ENCODE peak calls at places on chromosomes 6 and 20, in six cellular contexts. T is tibial artery; H is aorta; L is Peyer's patch; U is OCI-LY7; O is CD8-positive, alpha-beta T cell. V is an unnamed sample.

GRCh38 chr6:20936949-20937348 is 402.7 kb downstream of the CDKAL1 start:
- DNase-seq in T (no peak), L (no peak), O (no peak), H (no peak), U (no peak), V (no peak)

GRCh38 chr6:24568687-24569086 is 73.9 kb downstream of the ALDH5A1 start:
- DNase-seq in H (no peak), O (no peak), L (no peak), U (no peak), T (no peak), V (no peak)

GRCh38 chr6:90241229-90241873 is 55.3 kb downstream of the BACH2 start:
- DNase-seq in T (no peak), O (no peak), U (no peak), H (no peak), L (no peak), V (no peak)

GRCh38 chr6:21199246-21199645 is 394.3 kb upstream of the SOX4 start:
- DNase-seq in U (no peak), O (no peak), T (no peak), H (no peak), L (no peak), V (no peak)

GRCh38 chr6:46407246-46407645 is 84.0 kb downstream of the RCAN2 start:
- DNase-seq in U (no peak), O (no peak), T (no peak), L (no peak), H (no peak), V (no peak)

GRCh38 chr6:118705799-118706481 is 54.5 kb upstream of the CEP85L start:
- DNase-seq in H (no peak), L (no peak), T (no peak), U (no peak), O (peak; percentile 14), V (no peak)

GRCh38 chr6:53301801-53302537 is 46.8 kb downstream of the ELOVL5 start:
- DNase-seq in U (no peak), H (no peak), T (no peak), L (no peak), O (no peak), V (no peak)

GRCh38 chr6:1347187-1347560 is 35.3 kb downstream of the FOXQ1 start:
- DNase-seq in T (no peak), H (no peak), U (no peak), O (no peak), L (no peak), V (no peak)

GRCh38 chr20:40651121-40651520 is 37.9 kb downstream of the MAFB start:
- DNase-seq in T (no peak), U (no peak), H (no peak), O (no peak), L (no peak), V (no peak)

GRCh38 chr6:28933069-28933468 is 9.3 kb upstream of the TRIM27 start:
- DNase-seq in O (no peak), T (no peak), H (no peak), U (no peak), L (no peak), V (no peak)

GRCh38 chr6:8462694-8463093 is 27.3 kb upstream of the SLC35B3 start:
- DNase-seq in O (no peak), H (no peak), T (no peak), L (no peak), U (no peak), V (no peak)

DNA sequence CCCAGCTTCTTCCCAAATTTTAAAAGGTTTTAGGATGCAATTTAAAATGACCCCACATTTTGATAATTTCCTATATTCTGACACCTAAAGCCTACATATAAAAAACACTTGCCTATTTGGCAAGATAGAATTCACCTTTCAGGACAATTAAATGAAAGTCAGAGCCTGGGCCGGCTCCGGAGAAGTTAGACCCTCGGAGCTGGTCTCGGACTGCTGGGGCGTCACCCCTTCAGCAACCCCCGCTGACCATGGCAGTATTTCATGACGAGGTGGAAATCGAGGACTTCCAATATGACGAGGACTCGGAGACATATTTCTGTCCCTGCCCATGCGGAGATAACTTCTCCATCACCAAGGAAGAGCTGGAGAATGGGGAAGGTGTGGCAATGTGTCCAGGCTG is 16.2 kb downstream of the TCFL5 start:
- DNase-seq in U (no peak), T (no peak), L (no peak), H (no peak), O (no peak), V (no peak)
- H3K27ac ChIP-seq in U (no peak overlapping the region), T (no peak overlapping the region), L (no peak overlapping the region), H (no peak overlapping the region), O (no peak overlapping the region), V (no peak overlapping the region)

GRCh38 chr20:20293986-20294385 is 73.9 kb upstream of the INSM1 start:
- DNase-seq in U (no peak), H (no peak), O (no peak), L (no peak), T (no peak), V (no peak)

GRCh38 chr20:20297752-20298151 is 70.2 kb upstream of the INSM1 start:
- DNase-seq in L (no peak), U (no peak), T (no peak), H (no peak), O (no peak), V (no peak)

GRCh38 chr20:20299904-20300303 is 68.0 kb upstream of the INSM1 start:
- DNase-seq in T (no peak), L (no peak), O (no peak), H (no peak), U (no peak), V (no peak)

GRCh38 chr20:20295621-20296498 is 72.0 kb upstream of the INSM1 start:
- DNase-seq in H (no peak), T (no peak), L (no peak), U (no peak), O (no peak), V (no peak)

GRCh38 chr20:20297181-20297580 is 70.7 kb upstream of the INSM1 start:
- DNase-seq in U (no peak), L (no peak), T (no peak), O (no peak), H (no peak), V (no peak)
- H3K27ac ChIP-seq in U (no peak overlapping the region), L (no peak overlapping the region), T (no peak overlapping the region), O (no peak overlapping the region), H (no peak overlapping the region), V (no peak overlapping the region)

GRCh38 chr6:156396791-156397418 is 380.3 kb upstream of the ARID1B start:
- DNase-seq in T (no peak), U (peak; percentile 87), L (no peak), H (no peak), O (peak; percentile 22), V (no peak)
- H3K27ac ChIP-seq in T (no peak overlapping the region), U (peak overlapping the region; percentile 99), L (no peak overlapping the region), H (no peak overlapping the region), O (peak overlapping the region; percentile 64), V (no peak overlapping the region)

GRCh38 chr20:38499366-38499765 is 26.7 kb downstream of the RALGAPB start:
- DNase-seq in U (no peak), O (no peak), T (no peak), H (no peak), L (no peak), V (no peak)

GRCh38 chr20:38498909-38499308 is 26.3 kb downstream of the RALGAPB start:
- DNase-seq in L (no peak), T (no peak), O (no peak), U (no peak), H (no peak), V (peak; percentile 8)

GRCh38 chr20:38505091-38505455 is 32.4 kb downstream of the RALGAPB start:
- DNase-seq in L (no peak), H (no peak), U (no peak), O (no peak), T (no peak), V (no peak)

GRCh38 chr20:38501858-38502431 is 29.3 kb downstream of the RALGAPB start:
- DNase-seq in T (no peak), L (no peak), O (no peak), H (no peak), U (no peak), V (no peak)

DNA sequence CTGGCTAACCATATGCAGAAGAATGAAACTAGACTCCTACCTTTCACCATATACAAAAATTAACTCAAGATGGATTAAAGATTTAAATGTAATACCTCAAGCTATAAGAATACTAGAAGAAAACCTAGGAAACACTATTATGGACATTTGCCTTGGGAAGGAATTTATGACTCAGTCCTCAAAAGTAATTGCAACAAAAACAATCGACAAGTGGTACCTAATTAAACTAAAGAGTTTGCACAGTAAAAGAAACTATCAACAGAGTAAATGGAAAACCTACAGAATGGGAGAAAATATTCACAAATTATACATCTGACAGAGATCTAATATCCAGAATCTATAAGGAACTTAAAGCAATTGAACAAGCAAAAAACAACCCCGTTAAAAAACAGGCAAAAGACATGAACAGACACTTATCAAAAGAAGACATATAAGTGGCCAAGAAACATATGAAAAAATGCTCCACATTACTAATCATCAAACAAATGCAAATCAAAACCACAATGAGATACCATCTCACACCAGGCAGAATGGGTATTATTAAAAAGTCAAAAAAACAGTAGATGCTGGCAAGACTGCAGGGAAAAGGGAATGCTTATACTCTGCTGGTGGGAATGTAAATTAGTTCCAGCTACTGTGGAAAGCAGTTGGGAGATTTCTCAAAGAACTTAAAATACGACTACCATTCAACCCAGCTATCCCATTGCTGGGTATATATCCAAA is 31.9 kb downstream of the RALGAPB start:
- DNase-seq in U (no peak), T (no peak), H (no peak), L (no peak), O (no peak), V (no peak)
- H3K27ac ChIP-seq in U (no peak overlapping the region), T (no peak overlapping the region), H (no peak overlapping the region), L (no peak overlapping the region), O (no peak overlapping the region), V (no peak overlapping the region)

GRCh38 chr6:107154131-107154906 is 39.0 kb upstream of the BEND3 start:
- DNase-seq in O (no peak), L (peak; percentile 52), U (no peak), T (no peak), H (no peak), V (no peak)
- H3K27ac ChIP-seq in O (no peak overlapping the region), L (peak overlapping the region; percentile 43), U (no peak overlapping the region), T (no peak overlapping the region), H (no peak overlapping the region), V (no peak overlapping the region)

GRCh38 chr20:48920527-48921167 is 864 bp upstream of the ARFGEF2 start:
- DNase-seq in T (no peak), U (no peak), O (no peak), L (no peak), H (no peak), V (no peak)

GRCh38 chr20:48919882-48920526 is 1.5 kb upstream of the ARFGEF2 start:
- DNase-seq in U (peak; percentile 31), T (no peak), H (no peak), O (no peak), L (no peak), V (no peak)

GRCh38 chr20:48919336-48919881 is 2.1 kb upstream of the ARFGEF2 start:
- DNase-seq in L (no peak), H (no peak), T (no peak), U (no peak), O (no peak), V (no peak)

GRCh38 chr20:48921168-48921882 is at the start of gene ARFGEF2:
- DNase-seq in H (peak; percentile 95), O (peak; percentile 88), U (peak; percentile 97), L (peak; percentile 95), T (peak; percentile 92), V (peak; percentile 26)

DNA sequence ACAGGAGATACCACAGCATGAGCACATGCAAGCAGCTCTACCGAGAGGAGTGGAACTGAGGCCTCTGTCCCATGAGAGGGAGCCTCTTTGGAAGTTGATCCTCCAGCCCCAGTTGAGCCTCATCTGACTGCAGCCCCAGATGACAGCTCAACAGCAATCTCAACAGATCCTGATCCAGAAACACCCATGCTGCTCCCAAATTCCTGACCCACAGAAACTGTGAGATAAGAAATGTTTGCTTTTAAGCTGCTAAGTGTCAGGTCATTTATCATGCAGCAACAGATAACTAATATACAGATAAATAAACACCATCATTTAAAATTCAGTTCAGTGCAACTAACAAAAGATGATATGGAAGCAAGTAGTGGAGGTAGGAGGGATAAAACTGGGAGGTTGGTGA is 4.8 kb upstream of the ARFGEF2 start:
- DNase-seq in H (no peak), L (no peak), T (no peak), U (no peak), O (no peak), V (no peak)
- H3K27ac ChIP-seq in H (no peak overlapping the region), L (no peak overlapping the region), T (no peak overlapping the region), U (no peak overlapping the region), O (no peak overlapping the region), V (no peak overlapping the region)